ENCODE peak calls at places on chromosomes 16 and 17, in four cellular contexts. One of them, this sample, is unnamed.

GRCh38 chr17:47172698-47173565 is 16.2 kb downstream of the CDC27 start:
- DNase-seq in T-helper 17 cell: no peak
- DNase-seq in endodermal cell: no peak
- DNase-seq in HuH-7: no peak
- DNase-seq in this sample: no peak

GRCh38 chr17:77090476-77090875 is 50.3 kb upstream of the SEC14L1 start:
- DNase-seq in T-helper 17 cell: no peak
- DNase-seq in endodermal cell: no peak
- DNase-seq in HuH-7: no peak
- DNase-seq in this sample: no peak

GRCh38 chr16:17571499-17572093 is 100.8 kb upstream of the XYLT1 start:
- DNase-seq in T-helper 17 cell: no peak
- DNase-seq in endodermal cell: no peak
- DNase-seq in HuH-7: no peak
- DNase-seq in this sample: no peak

GRCh38 chr17:59620064-59620359 is 317 bp downstream of the CLTC start:
- DNase-seq in T-helper 17 cell: no peak
- DNase-seq in endodermal cell: no peak
- DNase-seq in HuH-7: no peak
- DNase-seq in this sample: no peak

GRCh38 chr16:81778861-81779539 is at the start of gene PLCG2:
- DNase-seq in T-helper 17 cell: peak; percentile 49
- DNase-seq in endodermal cell: peak; percentile 91
- DNase-seq in HuH-7: peak; percentile 82
- DNase-seq in this sample: peak; percentile 25

GRCh38 chr16:1194665-1195392 is 30.2 kb downstream of the TPSG1 start:
- DNase-seq in T-helper 17 cell: no peak
- DNase-seq in endodermal cell: peak; percentile 78
- DNase-seq in HuH-7: peak; percentile 49
- DNase-seq in this sample: no peak

GRCh38 chr17:45322168-45322567 is 5.3 kb upstream of the MAP3K14 start:
- DNase-seq in T-helper 17 cell: no peak
- DNase-seq in endodermal cell: no peak
- DNase-seq in HuH-7: no peak
- DNase-seq in this sample: no peak

GRCh38 chr16:53991181-53992056 is 287.5 kb downstream of the FTO start:
- DNase-seq in T-helper 17 cell: no peak
- DNase-seq in endodermal cell: peak; percentile 57
- DNase-seq in HuH-7: no peak
- DNase-seq in this sample: no peak

GRCh38 chr16:12501727-12502457 is 301.8 kb downstream of the CPPED1 start:
- DNase-seq in T-helper 17 cell: no peak
- DNase-seq in endodermal cell: no peak
- DNase-seq in HuH-7: peak; percentile 25
- DNase-seq in this sample: no peak

GRCh38 chr17:332558-333322 is 19.9 kb downstream of the RPH3AL start:
- DNase-seq in T-helper 17 cell: no peak
- DNase-seq in endodermal cell: peak; percentile 53
- DNase-seq in HuH-7: no peak
- DNase-seq in this sample: no peak

GRCh38 chr16:76194621-76195015 is 82.6 kb upstream of the CNTNAP4 start:
- DNase-seq in T-helper 17 cell: no peak
- DNase-seq in endodermal cell: no peak
- DNase-seq in HuH-7: no peak
- DNase-seq in this sample: no peak

GRCh38 chr16:16890964-16891363 is 512.0 kb downstream of the NPIPA7 start:
- DNase-seq in T-helper 17 cell: no peak
- DNase-seq in endodermal cell: peak; percentile 47
- DNase-seq in HuH-7: no peak
- DNase-seq in this sample: no peak

GRCh38 chr17:13594762-13595697 is 6.7 kb downstream of the HS3ST3A1 start:
- DNase-seq in T-helper 17 cell: peak; percentile 50
- DNase-seq in endodermal cell: peak; percentile 97
- DNase-seq in HuH-7: peak; percentile 69
- DNase-seq in this sample: peak; percentile 54

GRCh38 chr17:57811633-57812280 is 38.1 kb downstream of the MRPS23 start:
- DNase-seq in T-helper 17 cell: no peak
- DNase-seq in endodermal cell: peak; percentile 66
- DNase-seq in HuH-7: no peak
- DNase-seq in this sample: no peak

GRCh38 chr16:57041182-57042156 is 50.9 kb upstream of the CPNE2 start:
- DNase-seq in T-helper 17 cell: peak; percentile 70
- DNase-seq in endodermal cell: no peak
- DNase-seq in HuH-7: no peak
- DNase-seq in this sample: peak; percentile 89

GRCh38 chr17:81404557-81405165 is 9.4 kb downstream of the BAHCC1 start:
- DNase-seq in T-helper 17 cell: no peak
- DNase-seq in endodermal cell: no peak
- DNase-seq in HuH-7: no peak
- DNase-seq in this sample: no peak

GRCh38 chr17:60224064-60224463 is 74.3 kb downstream of the CA4 start:
- DNase-seq in T-helper 17 cell: no peak
- DNase-seq in endodermal cell: no peak
- DNase-seq in HuH-7: no peak
- DNase-seq in this sample: no peak

GRCh38 chr16:89502319-89502843 is 5.8 kb upstream of the SPG7 start:
- DNase-seq in T-helper 17 cell: no peak
- DNase-seq in endodermal cell: no peak
- DNase-seq in HuH-7: peak; percentile 81
- DNase-seq in this sample: no peak

GRCh38 chr16:88325976-88326375 is 56.8 kb upstream of the ZNF469 start:
- DNase-seq in T-helper 17 cell: no peak
- DNase-seq in endodermal cell: no peak
- DNase-seq in HuH-7: no peak
- DNase-seq in this sample: no peak

GRCh38 chr17:5097101-5097834 is 14.4 kb downstream of the ZNF232 start:
- DNase-seq in T-helper 17 cell: no peak
- DNase-seq in endodermal cell: peak; percentile 98
- DNase-seq in HuH-7: no peak
- DNase-seq in this sample: no peak

GRCh38 chr17:12256380-12256995 is 235.8 kb downstream of the MAP2K4 start:
- DNase-seq in T-helper 17 cell: no peak
- DNase-seq in endodermal cell: no peak
- DNase-seq in HuH-7: peak; percentile 16
- DNase-seq in this sample: no peak

GRCh38 chr16:86016201-86016965 is 117.4 kb downstream of the IRF8 start:
- DNase-seq in T-helper 17 cell: no peak
- DNase-seq in endodermal cell: peak; percentile 82
- DNase-seq in HuH-7: peak; percentile 81
- DNase-seq in this sample: no peak

GRCh38 chr17:49775546-49776260 is 11.8 kb upstream of the FAM117A start:
- DNase-seq in T-helper 17 cell: no peak
- DNase-seq in endodermal cell: no peak
- DNase-seq in HuH-7: no peak
- DNase-seq in this sample: no peak

GRCh38 chr17:19397556-19398041 is 10.6 kb upstream of the MFAP4 start:
- DNase-seq in T-helper 17 cell: no peak
- DNase-seq in endodermal cell: peak; percentile 88
- DNase-seq in HuH-7: no peak
- DNase-seq in this sample: no peak

GRCh38 chr17:418421-418751 is 65.8 kb upstream of the RPH3AL start:
- DNase-seq in T-helper 17 cell: peak; percentile 28
- DNase-seq in endodermal cell: no peak
- DNase-seq in HuH-7: no peak
- DNase-seq in this sample: no peak

GRCh38 chr17:58317421-58318064 is 11.1 kb downstream of the TSPOAP1 start:
- DNase-seq in T-helper 17 cell: peak; percentile 58
- DNase-seq in endodermal cell: peak; percentile 92
- DNase-seq in HuH-7: peak; percentile 93
- DNase-seq in this sample: peak; percentile 94

GRCh38 chr17:68800731-68801130 is 154.5 kb downstream of the ABCA8 start:
- DNase-seq in T-helper 17 cell: no peak
- DNase-seq in endodermal cell: no peak
- DNase-seq in HuH-7: no peak
- DNase-seq in this sample: no peak

This sample was measured in T-helper 2 cell.